ENCODE peak calls at places on chromosomes 4 and X, in five cellular contexts. Z, O, G, X and I are unnamed samples.

GRCh38 chr4:71296945-71297344 is 41.9 kb upstream of the SLC4A4 start:
- DNase-seq in Z (no peak), O (no peak), G (no peak), X (no peak), I (peak; percentile 43)

GRCh38 chr4:163063891-163064290 is 102.8 kb downstream of the NAF1 start:
- DNase-seq in Z (no peak), O (no peak), G (no peak), X (no peak), I (no peak)

GRCh38 chrX:128816919-128817318 is 706.4 kb downstream of the SMARCA1 start:
- DNase-seq in Z (peak; percentile 21), O (no peak), G (no peak), X (no peak), I (no peak)

GRCh38 chr4:137032242-137032641 is 500.1 kb downstream of the PCDH18 start:
- DNase-seq in Z (no peak), O (no peak), G (no peak), X (no peak), I (no peak)

GRCh38 chr4:13701937-13702446 is 74.5 kb upstream of the BOD1L1 start:
- DNase-seq in Z (peak; percentile 30), O (peak; percentile 11), G (no peak), X (no peak), I (no peak)

GRCh38 chr4:25970241-25970675 is 56.2 kb downstream of the SMIM20 start:
- DNase-seq in Z (peak; percentile 74), O (no peak), G (no peak), X (no peak), I (no peak)

GRCh38 chrX:146278381-146278780 is 460.8 kb downstream of the SLITRK2 start:
- DNase-seq in Z (peak; percentile 71), O (no peak), G (no peak), X (no peak), I (no peak)

GRCh38 chrX:28205905-28206304 is 224.7 kb upstream of the DCAF8L1 start:
- DNase-seq in Z (no peak), O (no peak), G (no peak), X (no peak), I (no peak)

GRCh38 chr4:186723207-186724047 is at the start of gene FAT1:
- DNase-seq in Z (no peak), O (peak; percentile 85), G (no peak), X (no peak), I (peak; percentile 46)

GRCh38 chr4:82704156-82704555 is 94.4 kb downstream of the SCD5 start:
- DNase-seq in Z (no peak), O (no peak), G (no peak), X (no peak), I (no peak)